ENCODE peak calls at places on chromosomes 7 and 10, in eight cellular contexts. Q is NT2/D1, Y is A549, T is body of pancreas, U is fibroblast of pulmonary artery, X is choroid plexus epithelial cell, A is H7, S is DND-41. W is an unnamed sample.

GRCh38 chr7:45876519-45876918 is 3.6 kb upstream of the CCDC201 start:
- DNase-seq in Q (no peak), Y (no peak), T (no peak), U (no peak), X (no peak), A (no peak), S (no peak), W (no peak)

GRCh38 chr10:99921948-99922347 is 87.8 kb downstream of the DNMBP start:
- DNase-seq in Q (no peak), Y (peak), T (no peak), U (no peak), X (no peak), A (no peak), S (no peak), W (no peak)

GRCh38 chr10:62769574-62770242 is 34.8 kb upstream of the ADO start:
- DNase-seq in Q (no peak), Y (no peak), T (no peak), U (peak), X (no peak), A (peak), S (no peak), W (no peak)

GRCh38 chr10:34764347-34764991 is 50.6 kb downstream of the PARD3 start:
- DNase-seq in Q (no peak), Y (no peak), T (no peak), U (no peak), X (no peak), A (no peak), S (no peak), W (no peak)

GRCh38 chr10:93854985-93855384 is 38.8 kb upstream of the SLC35G1 start:
- DNase-seq in Q (no peak), Y (no peak), T (no peak), U (peak), X (no peak), A (no peak), S (no peak), W (no peak)

GRCh38 chr10:45000138-45000763 is 472 bp upstream of the ZNF22 start:
- DNase-seq in Q (no peak), Y (no peak), T (no peak), U (peak), X (peak), A (no peak), S (no peak), W (no peak)

GRCh38 chr10:77333610-77334340 is 303.8 kb downstream of the KCNMA1 start:
- DNase-seq in Q (no peak), Y (peak), T (peak), U (no peak), X (peak), A (no peak), S (no peak), W (no peak)

GRCh38 chr7:157553256-157553655 is 216.5 kb downstream of the DNAJB6 start:
- DNase-seq in Q (no peak), Y (no peak), T (no peak), U (no peak), X (no peak), A (no peak), S (no peak), W (no peak)

GRCh38 chr10:126437661-126438406 is 49.6 kb upstream of the ADAM12 start:
- DNase-seq in Q (no peak), Y (no peak), T (no peak), U (no peak), X (no peak), A (no peak), S (no peak), W (no peak)

GRCh38 chr10:132061030-132061429 is 4.7 kb upstream of the JAKMIP3 start:
- DNase-seq in Q (no peak), Y (no peak), T (no peak), U (no peak), X (no peak), A (no peak), S (no peak), W (no peak)

GRCh38 chr7:102451371-102452054 is 13.2 kb downstream of the ALKBH4 start:
- DNase-seq in Q (no peak), Y (no peak), T (no peak), U (no peak), X (no peak), A (peak), S (no peak), W (no peak)

GRCh38 chr10:96860631-96861277 is 28.7 kb downstream of the LCOR start:
- DNase-seq in Q (no peak), Y (no peak), T (no peak), U (no peak), X (no peak), A (no peak), S (no peak), W (no peak)

GRCh38 chr10:79093658-79094411 is 25.1 kb downstream of the ZMIZ1 start:
- DNase-seq in Q (no peak), Y (no peak), T (peak), U (no peak), X (peak), A (peak), S (peak), W (peak)

GRCh38 chr10:49606981-49607535 is 3.1 kb upstream of the SLC18A3 start:
- DNase-seq in Q (peak), Y (peak), T (peak), U (peak), X (peak), A (peak), S (peak), W (peak)

GRCh38 chr10:9012312-9012711 is 957.8 kb downstream of the GATA3 start:
- DNase-seq in Q (no peak), Y (no peak), T (no peak), U (peak), X (peak), A (no peak), S (no peak), W (no peak)

GRCh38 chr7:104971290-104972071 is 42.5 kb upstream of the KMT2E start:
- DNase-seq in Q (no peak), Y (no peak), T (no peak), U (peak), X (no peak), A (no peak), S (no peak), W (no peak)

GRCh38 chr7:101869026-101869900 is 51.8 kb downstream of the CUX1 start:
- DNase-seq in Q (no peak), Y (no peak), T (no peak), U (no peak), X (peak), A (peak), S (no peak), W (peak)

GRCh38 chr7:11082552-11083213 is 109.0 kb downstream of the PHF14 start:
- DNase-seq in Q (no peak), Y (no peak), T (no peak), U (peak), X (peak), A (no peak), S (no peak), W (no peak)

GRCh38 chr10:114615600-114616007 is 42.5 kb downstream of the ABLIM1 start:
- DNase-seq in Q (no peak), Y (no peak), T (no peak), U (no peak), X (no peak), A (no peak), S (no peak), W (no peak)

GRCh38 chr10:75717126-75717916 is 285.9 kb downstream of the LRMDA start:
- DNase-seq in Q (no peak), Y (no peak), T (no peak), U (peak), X (peak), A (no peak), S (no peak), W (no peak)

GRCh38 chr7:117041007-117041406 is 87.7 kb downstream of the ST7 start:
- DNase-seq in Q (no peak), Y (no peak), T (no peak), U (no peak), X (peak), A (no peak), S (no peak), W (no peak)

GRCh38 chr10:55311823-55312431 is 510.9 kb upstream of the PCDH15 start:
- DNase-seq in Q (no peak), Y (no peak), T (no peak), U (no peak), X (no peak), A (no peak), S (no peak), W (no peak)

DNA sequence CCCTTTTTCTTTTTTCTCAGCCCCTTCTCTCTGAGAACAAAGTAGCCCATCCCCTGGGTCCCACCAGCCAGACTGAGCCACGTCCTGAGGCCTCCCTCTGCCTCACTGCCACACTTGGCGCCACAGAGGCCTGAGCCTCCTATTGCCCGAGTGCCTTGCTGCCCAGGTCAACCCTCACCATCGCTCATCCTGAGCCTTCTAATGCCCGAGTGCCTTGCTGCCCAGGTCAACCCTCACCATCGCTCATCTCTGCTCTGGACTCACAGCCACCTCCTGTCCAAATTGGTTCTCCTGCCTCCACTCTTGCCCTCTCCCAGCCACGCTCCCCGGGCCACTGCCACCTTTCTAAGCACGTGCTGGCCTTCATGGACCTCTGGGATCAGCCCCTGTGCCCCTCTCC is 53.2 kb upstream of the SMNDC1 start:
- DNase-seq in Q (no peak), Y (no peak), T (no peak), U (no peak), X (no peak), A (no peak), S (no peak), W (no peak)
- H3K4me3 ChIP-seq in Q (no peak), Y (no peak), T (no peak), U (no peak), X (no peak), A (no peak), S (no peak), W (no peak)

DNA sequence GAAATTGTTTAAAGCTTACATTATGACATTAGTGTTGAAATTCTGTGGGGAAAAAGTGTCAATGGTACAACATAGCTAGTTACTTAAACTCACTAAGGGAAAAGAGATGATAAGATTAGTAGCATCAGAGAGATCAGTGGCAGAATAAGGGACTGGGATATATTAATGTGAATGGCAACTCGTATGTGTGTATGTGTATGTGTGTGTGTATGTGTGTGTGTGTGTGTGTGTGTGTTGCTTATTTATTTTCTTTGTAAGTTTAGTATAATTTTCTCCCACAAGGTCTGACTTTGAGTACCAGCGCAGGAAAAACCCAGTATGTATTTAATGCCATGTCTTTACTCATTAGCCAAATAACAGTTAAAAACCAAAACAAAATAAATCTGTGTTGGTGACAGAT is 256.1 kb downstream of the ARHGAP21 start:
- DNase-seq in Q (no peak), Y (no peak), T (no peak), U (peak), X (peak), A (no peak), S (no peak), W (no peak)
- H3K4me3 ChIP-seq in Q (no peak), Y (peak), T (no peak), U (no peak), X (peak), A (no peak), S (no peak), W (no peak)

GRCh38 chr7:17937506-17938115 is 2.7 kb downstream of the SNX13 start:
- DNase-seq in Q (no peak), Y (no peak), T (no peak), U (no peak), X (peak), A (no peak), S (no peak), W (peak)
- H3K4me3 ChIP-seq in Q (no peak), Y (no peak), T (no peak), U (peak), X (no peak), A (no peak), S (no peak), W (peak)

DNA sequence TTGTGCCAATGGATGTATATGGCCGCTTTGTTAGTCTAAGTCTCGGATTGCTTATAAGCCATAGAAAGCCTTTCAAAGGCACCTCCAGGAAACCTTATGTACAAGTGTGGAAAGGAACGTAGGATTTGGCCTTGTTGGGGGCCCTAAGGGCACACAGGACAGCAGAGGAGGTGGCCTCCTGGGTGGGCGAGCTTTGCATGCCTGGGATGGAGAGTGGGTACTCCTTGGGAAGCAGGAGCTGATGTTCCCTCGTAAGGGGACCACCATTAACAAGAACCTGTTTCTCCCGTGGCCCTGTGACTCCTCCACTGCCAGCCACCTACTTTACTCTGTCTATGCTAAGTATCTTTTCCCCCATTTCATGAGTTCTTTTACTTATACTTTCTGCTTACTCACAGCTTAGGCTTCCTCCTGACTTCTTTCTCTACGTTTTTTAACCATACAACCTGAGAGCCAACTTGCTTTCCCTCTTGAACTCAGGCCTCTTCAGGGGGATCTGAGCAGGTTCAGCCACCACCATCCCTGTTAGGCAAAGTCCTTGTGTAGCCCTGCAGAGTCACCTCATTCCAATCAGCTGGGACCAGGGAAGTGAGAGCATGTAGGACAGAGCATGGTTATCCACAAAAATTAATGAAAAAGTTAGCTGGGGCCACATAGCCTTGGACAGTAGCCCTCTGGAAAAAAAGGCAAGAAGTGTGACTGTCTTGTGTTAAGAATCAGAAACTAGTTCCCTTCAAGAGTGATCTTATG is 118.9 kb downstream of the NEBL start:
- DNase-seq in Q (no peak), Y (no peak), T (no peak), U (no peak), X (no peak), A (no peak), S (no peak), W (no peak)
- H3K4me3 ChIP-seq in Q (no peak), Y (no peak), T (no peak), U (no peak), X (no peak), A (no peak), S (no peak), W (no peak)

GRCh38 chr7:140315498-140316164 is 82.7 kb downstream of the SLC37A3 start:
- DNase-seq in Q (no peak), Y (no peak), T (no peak), U (no peak), X (no peak), A (no peak), S (no peak), W (no peak)
- H3K4me3 ChIP-seq in Q (no peak), Y (no peak), T (no peak), U (no peak), X (peak), A (no peak), S (no peak), W (no peak)